ENCODE peak calls at places on chromosomes 2 and 18, in five cellular contexts. V, Y, M, G and R are unnamed samples.

GRCh38 chr2:207315131-207315530 is 149.4 kb upstream of the KLF7 start:
- DNase-seq in V (no peak), G (no peak), Y (no peak), M (peak; percentile 44), R (no peak)

GRCh38 chr2:190113000-190113399 is 50.5 kb upstream of the MSTN start:
- DNase-seq in V (no peak), Y (no peak), M (no peak), G (no peak), R (no peak)

GRCh38 chr2:172198908-172199307 is 96.2 kb upstream of the DLX2 start:
- DNase-seq in M (no peak), V (no peak), Y (no peak), G (no peak), R (no peak)

GRCh38 chr18:5955861-5956260 is 60.5 kb upstream of the TMEM200C start:
- DNase-seq in M (peak; percentile 33), Y (no peak), G (no peak), V (no peak), R (no peak)

GRCh38 chr2:42865884-42866861 is 73.8 kb upstream of the HAAO start:
- DNase-seq in M (no peak), V (no peak), Y (no peak), G (no peak), R (no peak)

GRCh38 chr18:70371085-70371735 is 82.4 kb downstream of the SOCS6 start:
- DNase-seq in Y (no peak), G (no peak), V (no peak), M (no peak), R (no peak)

GRCh38 chr2:228688007-228688645 is 506.6 kb upstream of the SPHKAP start:
- DNase-seq in Y (no peak), V (no peak), M (peak; percentile 81), G (no peak), R (no peak)

GRCh38 chr2:202035089-202035940 is 1.7 kb downstream of the FZD7 start:
- DNase-seq in M (peak; percentile 87), V (peak; percentile 54), G (no peak), Y (no peak), R (no peak)

GRCh38 chr18:73924836-73925235 is 222.8 kb downstream of the FBXO15 start:
- DNase-seq in G (no peak), V (no peak), M (peak; percentile 65), Y (no peak), R (no peak)

GRCh38 chr2:159788218-159788617 is 9.8 kb downstream of the CD302 start:
- DNase-seq in Y (no peak), M (no peak), G (no peak), V (peak; percentile 53), R (peak; percentile 65)

GRCh38 chr18:24726727-24727539 is 266.5 kb downstream of the HRH4 start:
- DNase-seq in G (peak; percentile 68), V (peak; percentile 51), M (peak; percentile 86), Y (peak; percentile 42), R (peak; percentile 49)

GRCh38 chr18:78459646-78460045 is 520.0 kb upstream of the SALL3 start:
- DNase-seq in G (no peak), M (no peak), Y (no peak), V (peak; percentile 40), R (no peak)

GRCh38 chr18:31978616-31979015 is 35.7 kb upstream of the TRAPPC8 start:
- DNase-seq in V (no peak), Y (no peak), G (no peak), M (no peak), R (no peak)

GRCh38 chr2:160816916-160817315 is 323.3 kb upstream of the RBMS1 start:
- DNase-seq in Y (no peak), G (no peak), M (no peak), V (no peak), R (no peak)

GRCh38 chr18:6920099-6920955 is 190.8 kb downstream of the ARHGAP28 start:
- DNase-seq in V (peak; percentile 73), M (peak; percentile 68), G (peak; percentile 44), Y (peak; percentile 68), R (peak; percentile 57)

GRCh38 chr2:40283111-40283909 is 168.6 kb downstream of the SLC8A1 start:
- DNase-seq in G (no peak), Y (no peak), V (no peak), M (peak; percentile 41), R (no peak)

GRCh38 chr2:40285391-40285790 is 166.5 kb downstream of the SLC8A1 start:
- DNase-seq in V (no peak), Y (no peak), G (no peak), M (no peak), R (no peak)

GRCh38 chr2:40286721-40287120 is 165.2 kb downstream of the SLC8A1 start:
- DNase-seq in G (no peak), M (no peak), Y (no peak), V (no peak), R (no peak)

GRCh38 chr2:40282428-40282827 is 169.5 kb downstream of the SLC8A1 start:
- DNase-seq in G (no peak), M (peak; percentile 47), Y (no peak), V (no peak), R (no peak)

GRCh38 chr2:40284797-40285196 is 167.1 kb downstream of the SLC8A1 start:
- DNase-seq in Y (no peak), G (no peak), V (no peak), M (peak; percentile 22), R (no peak)
- TF ChIP-seq CTCF in Y (no peak), G (no peak), V (no peak), M (no peak), R (no peak)

GRCh38 chr2:73071452-73072399 is at the start of gene SFXN5:
- DNase-seq in V (peak; percentile 93), G (peak; percentile 78), M (peak; percentile 85), Y (peak; percentile 91), R (peak; percentile 95)
- TF ChIP-seq CTCF in V (no peak), G (peak; percentile 14), M (peak; percentile 36), Y (no peak), R (no peak)

DNA sequence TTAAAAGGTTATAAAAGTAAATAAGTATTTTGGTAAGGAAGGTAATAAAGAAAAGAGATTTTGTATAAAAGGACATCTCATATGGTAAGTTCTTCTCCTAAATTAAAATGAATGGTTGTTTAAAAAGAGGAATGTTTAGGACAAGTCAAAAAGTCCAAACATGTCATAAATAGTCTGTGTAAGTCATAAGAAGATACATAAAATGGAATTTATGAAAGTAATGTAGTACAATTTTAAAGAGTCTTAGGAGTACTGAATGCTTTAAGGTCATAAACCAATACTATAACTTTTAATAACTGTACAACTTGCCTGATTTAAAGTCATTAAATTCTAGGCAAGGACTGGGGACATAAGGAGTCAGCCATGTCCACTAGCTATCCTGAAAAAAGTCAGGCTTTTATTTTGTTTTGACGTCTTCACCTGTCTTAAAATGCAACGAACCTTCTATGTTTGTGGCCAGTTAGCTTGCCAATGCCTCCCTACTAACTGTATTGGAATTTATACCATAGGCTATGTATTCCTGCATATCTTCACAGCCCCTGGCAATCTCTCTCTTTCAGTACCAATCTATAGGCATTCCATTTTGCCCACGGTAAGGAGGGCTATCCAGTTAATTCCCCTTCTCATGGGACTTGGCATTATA is 312.3 kb upstream of the LRRTM4 start:
- DNase-seq in M (no peak), Y (no peak), V (no peak), G (no peak), R (no peak)
- TF ChIP-seq CTCF in M (no peak), Y (no peak), V (no peak), G (no peak), R (no peak)

DNA sequence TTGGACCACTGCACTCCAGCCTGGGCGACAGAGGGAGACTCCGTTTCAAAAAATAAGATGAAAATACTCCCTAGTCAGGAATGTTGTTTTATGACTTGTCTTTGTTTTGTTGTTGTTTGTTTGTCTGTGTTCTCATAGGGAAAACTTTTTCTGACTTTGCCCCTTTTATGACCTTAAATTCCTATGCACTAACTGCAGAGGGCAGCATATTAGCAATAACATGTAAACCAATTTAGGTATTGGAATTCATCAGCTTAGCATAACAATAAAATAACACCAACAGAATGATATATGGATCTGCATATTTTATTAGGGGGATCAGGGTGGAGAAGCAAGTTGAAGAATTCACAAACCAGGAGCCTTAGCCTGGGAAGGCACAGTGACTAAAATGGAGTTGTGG is 631.5 kb downstream of the SUCLG1 start:
- DNase-seq in G (no peak), Y (no peak), V (no peak), M (no peak), R (no peak)
- TF ChIP-seq CTCF in G (no peak), Y (no peak), V (no peak), M (no peak), R (no peak)